ENCODE peak calls at places on chromosomes 3 and 15, in four cellular contexts. One of them, this sample, is unnamed.

GRCh38 chr3:168051579-168052183 is 44.0 kb downstream of the GOLIM4 start:
- DNase-seq in cardiac muscle cell: peak
- DNase-seq in left ventricle myocardium superior: no peak
- DNase-seq in nucleus accumbens: no peak
- DNase-seq in this sample: no peak

GRCh38 chr3:57444469-57444868 is 99.7 kb downstream of the DNAH12 start:
- DNase-seq in cardiac muscle cell: no peak
- DNase-seq in left ventricle myocardium superior: no peak
- DNase-seq in nucleus accumbens: no peak
- DNase-seq in this sample: no peak

GRCh38 chr3:50600841-50601591 is 10.6 kb downstream of the CISH start:
- DNase-seq in cardiac muscle cell: peak
- DNase-seq in left ventricle myocardium superior: peak
- DNase-seq in nucleus accumbens: peak
- DNase-seq in this sample: peak

GRCh38 chr15:72404356-72404755 is 6.3 kb downstream of the TMEM202 start:
- DNase-seq in cardiac muscle cell: no peak
- DNase-seq in left ventricle myocardium superior: no peak
- DNase-seq in nucleus accumbens: no peak
- DNase-seq in this sample: no peak

GRCh38 chr15:39785806-39786205 is 3.2 kb upstream of the FSIP1 start:
- DNase-seq in cardiac muscle cell: no peak
- DNase-seq in left ventricle myocardium superior: no peak
- DNase-seq in nucleus accumbens: no peak
- DNase-seq in this sample: no peak

GRCh38 chr15:57406040-57406772 is 29.9 kb downstream of the CGNL1 start:
- DNase-seq in cardiac muscle cell: no peak
- DNase-seq in left ventricle myocardium superior: no peak
- DNase-seq in nucleus accumbens: no peak
- DNase-seq in this sample: no peak

GRCh38 chr15:40921949-40922607 is 7.1 kb upstream of the DLL4 start:
- DNase-seq in cardiac muscle cell: no peak
- DNase-seq in left ventricle myocardium superior: no peak
- DNase-seq in nucleus accumbens: no peak
- DNase-seq in this sample: no peak

GRCh38 chr3:188197388-188197847 is 43.5 kb downstream of the LPP start:
- DNase-seq in cardiac muscle cell: peak
- DNase-seq in left ventricle myocardium superior: peak
- DNase-seq in nucleus accumbens: no peak
- DNase-seq in this sample: no peak

GRCh38 chr15:55700876-55701275 is 42.1 kb downstream of the PRTG start:
- DNase-seq in cardiac muscle cell: no peak
- DNase-seq in left ventricle myocardium superior: no peak
- DNase-seq in nucleus accumbens: no peak
- DNase-seq in this sample: no peak

GRCh38 chr15:82045179-82045891 is 483 bp downstream of the MEX3B start:
- DNase-seq in cardiac muscle cell: peak
- DNase-seq in left ventricle myocardium superior: peak
- DNase-seq in nucleus accumbens: no peak
- DNase-seq in this sample: peak

GRCh38 chr3:23402728-23403505 is 199.8 kb downstream of the UBE2E2 start:
- DNase-seq in cardiac muscle cell: no peak
- DNase-seq in left ventricle myocardium superior: no peak
- DNase-seq in nucleus accumbens: no peak
- DNase-seq in this sample: no peak

GRCh38 chr15:48682949-48683651 is 37.6 kb upstream of the FBN1 start:
- DNase-seq in cardiac muscle cell: no peak
- DNase-seq in left ventricle myocardium superior: peak
- DNase-seq in nucleus accumbens: no peak
- DNase-seq in this sample: no peak

GRCh38 chr3:196135693-196136639 is 54.1 kb upstream of the TFRC start:
- DNase-seq in cardiac muscle cell: no peak
- DNase-seq in left ventricle myocardium superior: no peak
- DNase-seq in nucleus accumbens: no peak
- DNase-seq in this sample: no peak

This sample was measured in retina.